ENCODE peak calls at places on chromosomes 16 and 17, in six cellular contexts. L is A549, M is IMR-90, B is SK-N-SH, I is GM12878, A is HepG2. E is an unnamed sample.
A peak's percentile ranks its signal among the peaks of the same experiment; 100 is the strongest.

GRCh38 chr17:21370430-21370829 is 5.7 kb upstream of the KCNJ12 start:
- DNase-seq in M (no peak), A (no peak), L (no peak), B (no peak), I (no peak), E (no peak)

GRCh38 chr16:3202903-3203539 is 15.0 kb downstream of the OR1F1 start:
- DNase-seq in L (no peak), M (peak; percentile 28), A (no peak), B (no peak), I (no peak), E (no peak)

GRCh38 chr17:14304222-14304844 is 3.5 kb downstream of the HS3ST3B1 start:
- DNase-seq in M (no peak), B (no peak), L (no peak), A (no peak), I (no peak), E (no peak)

GRCh38 chr16:81560979-81561657 is 116.5 kb downstream of the CMIP start:
- DNase-seq in L (no peak), A (no peak), B (no peak), M (peak; percentile 44), I (no peak), E (no peak)

GRCh38 chr17:75525806-75526554 is 483 bp downstream of the LLGL2 start:
- DNase-seq in L (no peak), M (no peak), A (peak; percentile 54), B (peak; percentile 69), I (no peak), E (no peak)

GRCh38 chr16:88968589-88969280 is 8.3 kb downstream of the CBFA2T3 start:
- DNase-seq in I (no peak), L (no peak), B (no peak), M (no peak), A (no peak), E (no peak)

GRCh38 chr16:57150682-57151330 is 35.0 kb downstream of the PSME3IP1 start:
- DNase-seq in A (no peak), L (no peak), M (peak; percentile 23), I (no peak), B (no peak), E (no peak)

GRCh38 chr17:4823373-4824089 is 9.6 kb upstream of the MINK1 start:
- DNase-seq in B (no peak), L (no peak), I (no peak), A (no peak), M (no peak), E (no peak)

GRCh38 chr17:46173153-46173552 is 20.1 kb downstream of the KANSL1 start:
- DNase-seq in A (no peak), I (no peak), M (no peak), L (no peak), B (no peak), E (no peak)

GRCh38 chr16:67179421-67180080 is 4.2 kb downstream of the MATCAP1 start:
- DNase-seq in M (no peak), L (peak; percentile 57), B (no peak), I (no peak), A (no peak), E (peak; percentile 44)

GRCh38 chr16:82368041-82368440 is 198.0 kb upstream of the MPHOSPH6 start:
- DNase-seq in B (peak; percentile 61), A (peak; percentile 40), M (peak; percentile 32), L (peak; percentile 32), I (no peak), E (peak; percentile 15)

GRCh38 chr17:81568416-81568815 is 16.3 kb upstream of the FAAP100 start:
- DNase-seq in I (no peak), L (no peak), A (no peak), B (no peak), M (no peak), E (no peak)

GRCh38 chr17:13107726-13108235 is 90.0 kb upstream of the ELAC2 start:
- DNase-seq in L (no peak), A (no peak), M (no peak), B (no peak), I (no peak), E (no peak)

GRCh38 chr17:29114141-29114540 is 66.1 kb downstream of the MYO18A start:
- DNase-seq in L (no peak), B (no peak), I (no peak), A (no peak), M (no peak), E (no peak)

GRCh38 chr17:59220328-59221158 is at the start of gene GDPD1:
- DNase-seq in M (peak; percentile 87), A (peak; percentile 94), B (peak; percentile 99), L (peak; percentile 96), I (peak; percentile 76), E (peak; percentile 95)

GRCh38 chr17:41442772-41443171 is 2.0 kb upstream of the KRT38 start:
- DNase-seq in A (no peak), L (no peak), M (peak; percentile 57), I (no peak), B (no peak), E (no peak)

GRCh38 chr17:44210342-44211192 is 8.9 kb downstream of the UBTF start:
- DNase-seq in A (no peak), B (peak; percentile 92), I (no peak), L (peak; percentile 84), M (peak; percentile 85), E (peak; percentile 94)

GRCh38 chr17:4167786-4168185 is 24.8 kb downstream of the CYB5D2 start:
- DNase-seq in L (no peak), I (no peak), A (no peak), M (no peak), B (no peak), E (no peak)

GRCh38 chr17:64009571-64010402 is 10.6 kb downstream of the ICAM2 start:
- DNase-seq in B (no peak), L (no peak), I (no peak), A (no peak), M (peak; percentile 34), E (no peak)

GRCh38 chr17:30021708-30022317 is 80.4 kb downstream of the EFCAB5 start:
- DNase-seq in I (no peak), M (peak; percentile 61), A (peak; percentile 34), L (peak; percentile 65), B (peak; percentile 60), E (peak; percentile 49)

GRCh38 chr16:2987854-2988253 is 7.6 kb upstream of the PKMYT1 start:
- DNase-seq in L (no peak), A (no peak), M (no peak), I (no peak), B (peak; percentile 52), E (no peak)

GRCh38 chr17:49995055-49995738 is at the start of gene DLX3:
- DNase-seq in M (peak; percentile 62), L (peak; percentile 72), B (peak; percentile 81), A (no peak), I (no peak), E (no peak)

GRCh38 chr17:65559802-65560627 is 1.4 kb downstream of the AXIN2 start:
- DNase-seq in L (no peak), I (no peak), B (peak; percentile 94), M (no peak), A (peak; percentile 81), E (no peak)

GRCh38 chr17:79425686-79426085 is 185.2 kb downstream of the RBFOX3 start:
- DNase-seq in L (no peak), I (no peak), A (no peak), B (no peak), M (no peak), E (no peak)
- TF ChIP-seq SMC3 in L (no peak), I (no peak), A (no peak), B (no peak), M (no peak), E (no peak)

GRCh38 chr16:14186954-14187306 is 115.8 kb downstream of the MRTFB start:
- DNase-seq in B (no peak), I (no peak), A (no peak), L (no peak), M (no peak), E (no peak)

GRCh38 chr16:14187517-14188338 is 116.6 kb downstream of the MRTFB start:
- DNase-seq in L (no peak), B (no peak), I (no peak), M (no peak), A (no peak), E (no peak)

GRCh38 chr16:14181371-14182050 is 110.4 kb downstream of the MRTFB start:
- DNase-seq in I (no peak), A (no peak), L (peak; percentile 75), B (no peak), M (peak; percentile 89), E (no peak)

GRCh38 chr16:14182999-14183398 is 111.9 kb downstream of the MRTFB start:
- DNase-seq in M (no peak), I (no peak), A (no peak), L (no peak), B (no peak), E (no peak)

GRCh38 chr16:14186007-14186953 is 115.2 kb downstream of the MRTFB start:
- DNase-seq in B (peak; percentile 59), I (no peak), A (no peak), M (peak; percentile 79), L (peak; percentile 50), E (peak; percentile 18)
- H3K4me3 ChIP-seq in B (peak overlapping the region; percentile 51), I (no peak overlapping the region), A (no peak overlapping the region), M (peak overlapping the region; percentile 10), L (no peak overlapping the region), E (no peak overlapping the region)

GRCh38 chr17:58184308-58184985 is 8.1 kb upstream of the EPX start:
- DNase-seq in B (peak; percentile 24), M (peak; percentile 47), A (no peak), L (no peak), I (no peak), E (peak; percentile 47)
- TF ChIP-seq SMC3 in B (no peak), M (no peak), A (no peak), L (no peak), I (no peak), E (no peak)

GRCh38 chr17:600576-601301 is 113.9 kb downstream of the VPS53 start:
- DNase-seq in M (peak; percentile 43), I (no peak), B (no peak), A (no peak), L (no peak), E (no peak)

GRCh38 chr17:602436-602835 is 112.2 kb downstream of the VPS53 start:
- DNase-seq in A (no peak), B (no peak), I (no peak), M (peak; percentile 62), L (no peak), E (no peak)

GRCh38 chr17:604719-605118 is 109.9 kb downstream of the VPS53 start:
- DNase-seq in I (no peak), M (peak; percentile 39), B (no peak), L (no peak), A (no peak), E (no peak)

GRCh38 chr17:603405-604193 is 111.0 kb downstream of the VPS53 start:
- DNase-seq in I (no peak), M (peak; percentile 56), A (no peak), L (no peak), B (no peak), E (no peak)

DNA sequence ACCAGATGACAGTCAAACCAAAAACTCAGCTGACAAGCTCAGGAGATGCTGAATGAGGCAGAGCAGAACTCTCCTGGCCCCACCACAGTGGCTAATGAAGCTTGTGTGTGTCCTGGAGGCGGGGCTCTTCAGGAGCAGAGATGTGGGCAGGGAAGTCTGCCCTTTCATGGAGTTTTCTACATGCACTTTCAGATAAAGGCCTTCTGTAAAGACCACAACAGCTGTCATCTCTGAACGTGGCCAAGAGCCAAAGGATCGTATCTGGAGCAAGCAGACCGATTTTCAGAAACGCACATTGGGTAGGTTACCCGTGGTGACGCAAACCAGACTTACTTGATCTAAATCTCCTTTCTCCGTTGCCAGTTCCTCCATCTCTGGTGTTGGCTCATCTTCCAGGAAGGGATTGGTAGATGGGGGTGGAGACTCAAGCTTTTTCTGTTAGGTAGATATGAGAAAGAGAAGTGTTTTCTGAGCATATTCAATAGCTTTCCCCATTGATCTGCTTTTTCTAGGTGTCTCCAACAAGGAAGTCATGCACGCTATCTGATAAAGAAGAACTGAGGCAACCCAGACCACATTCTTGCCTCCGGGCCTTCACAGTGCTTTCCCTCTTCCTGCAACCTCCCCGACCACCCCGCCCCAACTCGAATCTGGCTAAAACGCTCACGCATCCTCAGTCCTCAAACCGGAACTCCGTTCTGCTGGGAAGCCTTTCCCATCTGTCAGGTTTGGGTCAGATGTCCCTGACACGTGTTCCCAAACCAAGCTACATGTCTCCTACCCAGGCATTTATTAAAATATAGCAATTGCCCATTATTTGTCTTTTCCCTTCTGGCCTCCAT is 113.0 kb downstream of the VPS53 start:
- DNase-seq in L (no peak), A (no peak), I (no peak), M (peak; percentile 87), B (peak; percentile 79), E (peak; percentile 81)
- H3K4me3 ChIP-seq in L (no peak overlapping the region), A (no peak overlapping the region), I (no peak overlapping the region), M (no peak overlapping the region), B (no peak overlapping the region), E (no peak overlapping the region)